ENCODE peak calls at places on chromosome 5, in eight cellular contexts. G is activated gamma-delta T cell; M is foreskin keratinocyte; U is effector CD8-positive, alpha-beta T cell; V is psoas muscle; W is stimulated activated CD8-positive, alpha-beta memory T cell treated with anti-CD3 and anti-CD28 coated beads, Interleukin-12 subunit alpha, Interleukin-12 subunit beta, amount 100 ng/mL, for 1 hour; Z is HEK293T; L is mesendoderm. T is an unnamed sample.

GRCh38 chr5:119412828-119413227 is 39.5 kb upstream of the HSD17B4 start:
- DNase-seq in L (no peak), Z (no peak), M (no peak), U (no peak), V (no peak), G (no peak), W (no peak), T (no peak)

GRCh38 chr5:154214236-154215106 is 23.9 kb downstream of the GALNT10 start:
- DNase-seq in M (peak; percentile 70), W (no peak), U (no peak), V (no peak), Z (no peak), G (no peak), L (no peak), T (peak; percentile 25)

GRCh38 chr5:912356-913091 is 19.8 kb downstream of the TRIP13 start:
- DNase-seq in U (peak; percentile 17), G (no peak), V (no peak), W (peak; percentile 14), M (peak; percentile 99), L (peak; percentile 70), Z (no peak), T (peak; percentile 76)

GRCh38 chr5:172901788-172902496 is 57.3 kb upstream of the RPL26L1 start:
- DNase-seq in M (no peak), U (no peak), L (peak; percentile 65), Z (no peak), V (no peak), G (no peak), W (no peak), T (no peak)

GRCh38 chr5:37211661-37212060 is 37.5 kb downstream of the CPLANE1 start:
- DNase-seq in W (no peak), U (no peak), V (no peak), L (peak; percentile 9), Z (no peak), M (no peak), G (no peak), T (no peak)

GRCh38 chr5:112245616-112246015 is 173.5 kb downstream of the EPB41L4A start:
- DNase-seq in G (no peak), Z (no peak), L (peak; percentile 69), M (no peak), W (no peak), U (no peak), V (no peak), T (no peak)

GRCh38 chr5:93721045-93721444 is 20.4 kb downstream of the POU5F2 start:
- DNase-seq in U (no peak), G (no peak), Z (peak; percentile 30), V (no peak), L (no peak), M (no peak), W (no peak), T (peak; percentile 26)

GRCh38 chr5:176736271-176736965 is 73.9 kb upstream of the UNC5A start:
- DNase-seq in U (no peak), G (no peak), W (no peak), L (no peak), M (no peak), V (no peak), Z (no peak), T (no peak)

GRCh38 chr5:135497971-135498661 is 37.6 kb downstream of the NEUROG1 start:
- DNase-seq in V (no peak), W (no peak), L (no peak), Z (no peak), G (no peak), M (no peak), U (no peak), T (no peak)

GRCh38 chr5:130978475-130978874 is 186.6 kb downstream of the HINT1 start:
- DNase-seq in Z (no peak), V (no peak), L (no peak), W (no peak), G (no peak), U (no peak), M (peak; percentile 60), T (no peak)

GRCh38 chr5:13217636-13218035 is 726.9 kb downstream of the DNAH5 start:
- DNase-seq in Z (no peak), M (no peak), L (no peak), G (no peak), U (no peak), V (no peak), W (no peak), T (no peak)